ENCODE peak calls at places on chromosome 1, in ten cellular contexts. K, Z, E, A, B, M, G, Q, J and O are unnamed samples.
A peak's percentile ranks its signal among the peaks of the same experiment; 100 is the strongest.

GRCh38 chr1:167666416-167666815 is 36.4 kb downstream of the RCSD1 start:
- DNase-seq in K (no peak), E (no peak), J (no peak), Z (peak; percentile 68), A (no peak), Q (no peak), G (no peak), B (peak; percentile 90), M (no peak), O (no peak)

GRCh38 chr1:59156526-59157196 is 140.2 kb upstream of the FGGY start:
- DNase-seq in M (peak; percentile 67), Q (no peak), A (no peak), B (no peak), J (no peak), E (no peak), Z (peak; percentile 66), K (no peak), G (no peak), O (no peak)

GRCh38 chr1:108503062-108503740 is 53.1 kb downstream of the NBPF6 start:
- DNase-seq in A (no peak), J (no peak), B (no peak), Z (peak; percentile 86), E (no peak), G (no peak), Q (no peak), M (peak; percentile 73), K (no peak), O (no peak)

GRCh38 chr1:41221995-41222991 is 19.8 kb downstream of the SCMH1 start:
- DNase-seq in B (peak; percentile 38), A (no peak), K (no peak), E (no peak), J (no peak), Q (no peak), M (no peak), G (no peak), Z (peak; percentile 55), O (no peak)

GRCh38 chr1:185819798-185820197 is 85.6 kb downstream of the HMCN1 start:
- DNase-seq in K (no peak), Q (no peak), J (no peak), Z (no peak), B (no peak), E (no peak), M (no peak), A (no peak), G (no peak), O (no peak)

GRCh38 chr1:71462247-71462646 is 381.4 kb upstream of the ZRANB2 start:
- DNase-seq in G (no peak), E (no peak), Q (no peak), K (no peak), M (no peak), J (no peak), B (no peak), Z (no peak), A (no peak), O (no peak)

GRCh38 chr1:14926214-14926613 is 227.3 kb upstream of the TMEM51 start:
- DNase-seq in M (no peak), J (no peak), Q (no peak), K (no peak), B (no peak), G (no peak), E (no peak), Z (no peak), A (no peak), O (no peak)

GRCh38 chr1:55640708-55641473 is 425.7 kb upstream of the USP24 start:
- DNase-seq in G (no peak), Q (peak; percentile 89), K (peak; percentile 65), A (peak; percentile 90), E (peak; percentile 72), J (peak; percentile 49), B (peak; percentile 23), Z (peak; percentile 81), M (no peak), O (no peak)

GRCh38 chr1:228736844-228737415 is 1.7 kb downstream of the RHOU start:
- DNase-seq in Z (no peak), K (no peak), A (no peak), B (no peak), J (no peak), E (no peak), Q (no peak), G (no peak), M (no peak), O (no peak)

GRCh38 chr1:228737613-228738012 is 2.3 kb downstream of the RHOU start:
- DNase-seq in K (no peak), A (peak; percentile 68), G (no peak), J (no peak), Q (no peak), B (no peak), E (no peak), Z (no peak), M (no peak), O (no peak)

GRCh38 chr1:228733576-228733975 is 1.7 kb upstream of the RHOU start:
- DNase-seq in K (no peak), G (no peak), A (no peak), B (no peak), M (no peak), Q (no peak), Z (no peak), E (no peak), J (no peak), O (no peak)

GRCh38 chr1:228735871-228736586 is 750 bp downstream of the RHOU start:
- DNase-seq in K (peak; percentile 37), G (no peak), B (no peak), J (peak; percentile 25), Q (peak; percentile 84), Z (peak; percentile 65), E (peak; percentile 68), A (peak; percentile 74), M (peak; percentile 26), O (peak; percentile 51)

DNA sequence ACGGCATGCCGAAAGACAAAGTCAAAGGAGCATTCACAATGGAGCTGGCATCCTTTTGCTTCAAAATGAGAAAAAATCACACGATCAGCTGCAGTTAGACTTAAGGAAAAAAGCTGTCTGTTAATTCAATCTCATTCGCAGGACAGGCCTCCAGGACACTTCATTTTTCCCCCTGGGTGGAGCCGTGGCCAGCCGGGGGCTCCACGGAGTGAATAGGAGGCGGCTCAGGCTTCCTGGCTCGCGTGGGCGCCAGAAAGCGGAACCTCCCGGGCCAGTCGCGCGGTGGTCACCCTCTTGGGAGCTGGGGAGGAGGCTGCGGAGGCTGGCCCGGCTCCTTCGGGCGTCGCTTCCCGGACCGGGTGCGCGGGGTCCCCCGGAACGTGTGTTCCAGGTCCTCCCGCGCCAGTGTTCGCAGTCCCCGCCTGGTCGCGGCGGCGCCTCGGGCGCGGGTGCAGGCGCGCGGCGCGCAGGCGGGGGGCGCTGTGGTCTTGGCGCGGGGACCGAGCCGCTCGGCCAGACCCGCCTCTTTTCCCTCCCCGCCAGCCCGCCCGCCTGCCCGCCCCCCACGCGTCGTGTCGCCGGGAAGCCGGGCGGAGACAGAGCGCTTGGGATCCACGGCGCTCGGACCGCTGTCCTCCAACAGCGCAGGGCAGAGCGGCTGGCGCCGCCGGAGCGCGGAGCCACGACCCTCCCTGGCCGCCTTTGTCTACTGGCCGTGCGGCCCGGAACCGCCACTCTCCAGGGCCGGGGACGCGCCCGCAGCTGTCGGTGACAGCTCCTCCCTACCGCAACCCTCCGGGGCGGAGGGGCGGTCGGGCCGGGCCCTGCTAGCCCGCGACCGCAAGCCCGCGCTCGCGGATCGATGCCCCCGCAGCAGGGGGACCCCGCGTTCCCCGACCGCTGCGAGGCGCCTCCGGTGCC is at the start of gene RHOU:
- DNase-seq in M (peak; percentile 67), G (no peak), B (peak; percentile 7), J (peak; percentile 59), Q (peak; percentile 94), E (peak; percentile 82), Z (peak; percentile 86), A (peak; percentile 93), K (peak; percentile 79), O (peak; percentile 73)
- H3K27ac ChIP-seq in M (peak within 1 kb of the TSS; percentile 93), G (no peak within 1 kb of the TSS), B (no peak within 1 kb of the TSS), J (peak within 1 kb of the TSS; percentile 89), Q (peak within 1 kb of the TSS; percentile 95), E (peak within 1 kb of the TSS; percentile 95), Z (no peak within 1 kb of the TSS), A (peak within 1 kb of the TSS; percentile 78), K (peak within 1 kb of the TSS; percentile 93), O (peak within 1 kb of the TSS; percentile 61)

DNA sequence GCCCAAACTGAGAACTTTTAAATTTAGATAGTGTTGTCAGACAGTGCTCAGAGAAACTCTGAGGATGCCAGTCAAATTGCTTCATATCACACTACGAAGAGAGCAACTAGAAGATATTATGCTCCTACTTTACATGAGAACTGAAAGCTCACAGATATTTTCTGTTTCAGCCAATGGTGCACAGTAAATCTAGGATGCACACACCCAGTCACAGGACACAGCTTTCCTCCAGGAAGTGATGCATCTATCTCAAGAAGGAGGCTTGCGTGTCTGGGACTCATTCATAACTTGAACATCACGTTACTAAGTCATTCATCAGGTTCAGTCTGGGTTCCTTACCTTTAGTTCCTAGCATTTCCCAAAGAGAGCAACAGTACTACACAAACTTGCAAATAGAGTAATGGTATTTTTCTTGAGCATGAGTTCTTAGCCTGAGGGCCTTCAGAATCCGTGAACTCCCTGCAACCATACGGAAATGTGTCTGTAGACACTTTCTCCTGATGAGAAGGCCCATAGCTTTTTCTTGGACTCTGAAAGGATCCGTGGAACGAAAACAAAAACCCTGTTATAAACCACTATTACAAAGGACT is 12.2 kb downstream of the ZNF697 start:
- DNase-seq in M (no peak), E (no peak), Z (peak; percentile 31), J (no peak), K (no peak), A (no peak), Q (no peak), G (no peak), B (no peak), O (no peak)
- H3K4me1 ChIP-seq in M (no peaks in the 10 kb centered on the region), E (peaks cover 61% of the 10 kb centered on the region), Z (peaks cover 14% of the 10 kb centered on the region), J (peaks cover 26% of the 10 kb centered on the region), K (peaks cover 99% of the 10 kb centered on the region), A (peaks cover 31% of the 10 kb centered on the region), Q (no peaks in the 10 kb centered on the region), G (peaks cover 9% of the 10 kb centered on the region), B (peaks cover 19% of the 10 kb centered on the region), O (peaks cover 41% of the 10 kb centered on the region)

GRCh38 chr1:164636744-164637143 is 77.8 kb downstream of the PBX1 start:
- DNase-seq in J (no peak), K (no peak), A (no peak), E (no peak), Q (no peak), G (no peak), B (no peak), Z (no peak), M (no peak), O (no peak)

GRCh38 chr1:164637461-164638375 is 78.7 kb downstream of the PBX1 start:
- DNase-seq in G (no peak), A (peak; percentile 75), M (peak; percentile 78), J (no peak), Z (peak; percentile 91), B (peak; percentile 87), Q (no peak), E (peak; percentile 66), K (peak; percentile 57), O (no peak)

GRCh38 chr1:164640673-164641352 is 81.8 kb downstream of the PBX1 start:
- DNase-seq in E (peak; percentile 43), B (no peak), Z (no peak), Q (no peak), A (no peak), M (no peak), G (no peak), K (no peak), J (no peak), O (no peak)

GRCh38 chr1:164635784-164636729 is 77.1 kb downstream of the PBX1 start:
- DNase-seq in K (no peak), Z (no peak), B (no peak), Q (no peak), M (peak; percentile 45), G (no peak), A (no peak), E (peak; percentile 72), J (no peak), O (no peak)

GRCh38 chr1:164638506-164639202 is 79.7 kb downstream of the PBX1 start:
- DNase-seq in K (no peak), Q (no peak), G (no peak), B (no peak), J (no peak), Z (no peak), M (no peak), E (peak; percentile 33), A (no peak), O (no peak)
- H3K27ac ChIP-seq in K (peak overlapping the region; percentile 93), Q (no peak overlapping the region), G (no peak overlapping the region), B (peak overlapping the region; percentile 84), J (no peak overlapping the region), Z (peak overlapping the region; percentile 73), M (peak overlapping the region; percentile 74), E (peak overlapping the region; percentile 63), A (peak overlapping the region; percentile 89), O (peak overlapping the region; percentile 97)

GRCh38 chr1:54479251-54479650 is 68.8 kb upstream of the ACOT11 start:
- DNase-seq in A (no peak), Z (no peak), Q (no peak), K (no peak), J (no peak), G (no peak), B (no peak), E (no peak), M (no peak), O (no peak)

GRCh38 chr1:54474500-54475235 is 68.5 kb upstream of the SSBP3 start:
- DNase-seq in E (no peak), Q (no peak), K (no peak), M (no peak), G (peak; percentile 93), A (peak; percentile 82), B (no peak), J (no peak), Z (no peak), O (no peak)

GRCh38 chr1:54475357-54476230 is 69.4 kb upstream of the SSBP3 start:
- DNase-seq in B (no peak), Z (no peak), A (peak; percentile 70), J (no peak), Q (no peak), E (no peak), K (no peak), M (no peak), G (no peak), O (no peak)

GRCh38 chr1:54477153-54477561 is 70.9 kb upstream of the ACOT11 start:
- DNase-seq in Z (no peak), Q (no peak), G (no peak), A (no peak), M (no peak), B (no peak), J (no peak), K (no peak), E (no peak), O (no peak)

DNA sequence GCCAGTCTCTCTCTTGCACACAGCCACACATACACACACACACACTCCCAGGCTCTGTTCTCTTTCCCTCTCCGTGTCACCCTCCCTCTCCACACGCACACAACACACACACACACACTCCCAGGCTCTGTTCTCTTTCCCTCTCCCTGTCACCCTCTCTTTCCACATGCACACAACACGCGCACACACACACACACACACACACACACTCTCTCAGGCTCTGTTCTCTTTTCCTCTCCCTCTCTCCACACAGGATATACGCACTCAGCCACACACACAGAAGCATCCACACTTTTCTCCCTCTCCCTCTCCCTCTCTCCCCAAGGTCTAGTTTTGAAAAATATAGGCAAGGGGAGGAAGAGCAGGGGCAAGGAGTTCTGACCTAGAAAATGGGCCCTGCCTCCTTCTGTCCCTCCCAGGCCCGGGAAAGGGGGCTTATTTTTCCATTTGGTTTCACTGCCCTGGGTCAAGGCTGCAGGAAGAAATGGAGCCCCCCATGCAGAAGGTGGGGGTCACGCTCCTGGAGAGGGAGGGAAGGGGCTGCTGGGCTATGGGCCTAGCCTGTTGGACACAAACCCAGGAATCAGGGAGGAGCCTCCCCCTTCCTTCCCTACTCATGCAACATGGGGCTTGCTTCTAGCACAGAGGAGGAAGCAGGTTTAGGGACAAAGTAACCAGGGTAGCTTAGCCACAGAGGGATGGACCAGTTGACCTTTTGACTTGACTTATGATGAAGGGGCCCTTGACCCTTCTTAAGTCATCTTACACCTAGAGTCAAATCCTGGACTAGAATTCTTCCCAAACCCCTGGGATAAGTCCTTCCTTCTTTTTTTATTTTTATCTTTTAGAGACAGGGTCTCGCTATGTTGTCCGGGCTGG is 70.3 kb upstream of the SSBP3 start:
- DNase-seq in G (no peak), K (no peak), B (no peak), Q (no peak), Z (peak; percentile 54), A (peak; percentile 59), M (no peak), J (no peak), E (no peak), O (no peak)
- H3K4me1 ChIP-seq in G (peaks cover 32% of the 10 kb centered on the region), K (peaks cover 17% of the 10 kb centered on the region), B (no peaks in the 10 kb centered on the region), Q (no peaks in the 10 kb centered on the region), Z (peaks cover 44% of the 10 kb centered on the region), A (no peaks in the 10 kb centered on the region), M (no peaks in the 10 kb centered on the region), J (peaks cover 13% of the 10 kb centered on the region), E (peaks cover 27% of the 10 kb centered on the region), O (peaks cover 12% of the 10 kb centered on the region)